ENCODE peak calls at places on chromosomes 13 and 19, in four cellular contexts. I, Y, X and A are unnamed samples.

GRCh38 chr13:41825691-41826090 is 135.2 kb downstream of the VWA8 start:
- DNase-seq in I (no peak), Y (no peak), X (no peak), A (no peak)

GRCh38 chr19:49057636-49058234 is at the start of gene CGB7:
- DNase-seq in I (peak), Y (peak), X (peak), A (no peak)

GRCh38 chr19:51837145-51837544 is 42.2 kb downstream of the FPR3 start:
- DNase-seq in I (no peak), Y (no peak), X (no peak), A (no peak)

GRCh38 chr13:36418022-36418805 is 14.1 kb upstream of the CCNA1 start:
- DNase-seq in I (no peak), Y (no peak), X (peak), A (no peak)

GRCh38 chr13:101792189-101792588 is 339.7 kb downstream of the ITGBL1 start:
- DNase-seq in I (no peak), Y (no peak), X (no peak), A (no peak)

GRCh38 chr13:27208514-27208913 is 36.9 kb upstream of the USP12 start:
- DNase-seq in I (no peak), Y (no peak), X (no peak), A (no peak)

GRCh38 chr13:23960566-23961156 is 63.4 kb upstream of the C1QTNF9B start:
- DNase-seq in I (no peak), Y (no peak), X (peak), A (peak)

GRCh38 chr19:35404879-35405622 is 34.2 kb downstream of the GPR42 start:
- DNase-seq in I (no peak), Y (peak), X (peak), A (no peak)

GRCh38 chr13:45416521-45417125 is 1.6 kb downstream of the SLC25A30 start:
- DNase-seq in I (peak), Y (no peak), X (no peak), A (peak)

GRCh38 chr13:36715841-36716240 is 42.0 kb downstream of the SERTM1 start:
- DNase-seq in I (no peak), Y (no peak), X (no peak), A (no peak)

GRCh38 chr13:32471187-32471922 is 43.4 kb upstream of the N4BP2L1 start:
- DNase-seq in I (no peak), Y (peak), X (peak), A (no peak)

GRCh38 chr19:46030861-46031550 is 8.2 kb upstream of the PGLYRP1 start:
- DNase-seq in I (no peak), Y (no peak), X (no peak), A (no peak)

GRCh38 chr13:77555246-77555645 is 19.7 kb downstream of the SCEL start:
- DNase-seq in I (no peak), Y (no peak), X (no peak), A (no peak)

GRCh38 chr13:64640002-64640401 is 2590.1 kb downstream of the PCDH9 start:
- DNase-seq in I (peak), Y (no peak), X (no peak), A (peak)

GRCh38 chr19:41928221-41928683 is at the start of gene ERFL:
- DNase-seq in I (no peak), Y (peak), X (no peak), A (no peak)

GRCh38 chr19:16861875-16862274 is 26.9 kb upstream of the F2RL3 start:
- DNase-seq in I (no peak), Y (no peak), X (no peak), A (no peak)

GRCh38 chr19:47679922-47680857 is 33.0 kb upstream of the EHD2 start:
- DNase-seq in I (no peak), Y (no peak), X (no peak), A (no peak)

GRCh38 chr19:4676955-4677731 is 7.0 kb upstream of the MYDGF start:
- DNase-seq in I (no peak), Y (peak), X (peak), A (no peak)

GRCh38 chr13:33999830-34000605 is 182.1 kb downstream of the RFC3 start:
- DNase-seq in I (no peak), Y (peak), X (no peak), A (peak)

GRCh38 chr13:33381906-33382305 is 96.4 kb upstream of the STARD13 start:
- DNase-seq in I (no peak), Y (no peak), X (no peak), A (no peak)

GRCh38 chr13:43981091-43981490 is 101.4 kb downstream of the LACC1 start:
- DNase-seq in I (no peak), Y (no peak), X (no peak), A (no peak)

GRCh38 chr13:41428155-41428554 is 29.2 kb upstream of the RGCC start:
- DNase-seq in I (no peak), Y (peak), X (peak), A (no peak)

GRCh38 chr13:55517312-55517711 is 1623.4 kb upstream of the PRR20A start:
- DNase-seq in I (no peak), Y (no peak), X (no peak), A (no peak)

GRCh38 chr19:57888494-57889231 is at the start of gene ZNF814:
- DNase-seq in I (peak), Y (peak), X (peak), A (peak)

GRCh38 chr13:35191883-35192282 is 249.8 kb downstream of the NBEA start:
- DNase-seq in I (no peak), Y (no peak), X (peak), A (no peak)

GRCh38 chr13:40665061-40665753 is 1.2 kb downstream of the FOXO1 start:
- DNase-seq in I (no peak), Y (peak), X (no peak), A (no peak)

GRCh38 chr13:37486171-37486661 is 112.4 kb downstream of the POSTN start:
- DNase-seq in I (no peak), Y (no peak), X (peak), A (no peak)

GRCh38 chr13:66312312-66313087 is 917.6 kb downstream of the PCDH9 start:
- DNase-seq in I (no peak), Y (peak), X (peak), A (peak)

GRCh38 chr19:45924891-45925447 is 10.4 kb upstream of the NANOS2 start:
- DNase-seq in I (no peak), Y (no peak), X (no peak), A (no peak)

GRCh38 chr19:32868206-32868950 is 1.2 kb downstream of the SLC7A9 start:
- DNase-seq in I (no peak), Y (no peak), X (no peak), A (no peak)

GRCh38 chr19:50003810-50004419 is 21.3 kb downstream of the VRK3 start:
- DNase-seq in I (no peak), Y (peak), X (peak), A (no peak)

GRCh38 chr19:1884719-1885334 is 469 bp downstream of the ABHD17A start:
- DNase-seq in I (no peak), Y (peak), X (peak), A (no peak)

GRCh38 chr13:99281811-99282263 is 23.7 kb upstream of the GPR18 start:
- DNase-seq in I (no peak), Y (peak), X (no peak), A (no peak)

GRCh38 chr13:67123165-67123564 is 107.0 kb downstream of the PCDH9 start:
- DNase-seq in I (no peak), Y (no peak), X (no peak), A (no peak)

GRCh38 chr13:23642110-23642509 is 71.9 kb downstream of the TNFRSF19 start:
- DNase-seq in I (no peak), Y (no peak), X (no peak), A (no peak)

GRCh38 chr13:34437873-34438272 is 504.2 kb upstream of the NBEA start:
- DNase-seq in I (no peak), Y (no peak), X (no peak), A (no peak)